ENCODE peak calls at places on chromosomes 13 and 19, in four cellular contexts. W is EL; H is activated T-helper 1 cell treated with anti-CD3 and anti-CD28 coated beads, Interleukin-2, amount 50 U/mL, for 16 hours; P is posterior cingulate gyrus. C is an unnamed sample.

GRCh38 chr19:18479964-18480723 is 41.7 kb downstream of the ELL start:
- DNase-seq in W (peak), H (no peak), P (no peak), C (no peak)

GRCh38 chr13:77767413-77767812 is 69.9 kb downstream of the SLAIN1 start:
- DNase-seq in W (no peak), H (no peak), P (no peak), C (no peak)

GRCh38 chr19:45294291-45295029 is 28.2 kb downstream of the CKM start:
- DNase-seq in W (no peak), H (no peak), P (no peak), C (no peak)

GRCh38 chr13:35789335-35790166 is 313.1 kb upstream of the MAB21L1 start:
- DNase-seq in W (peak), H (no peak), P (no peak), C (peak)

GRCh38 chr19:5480427-5480836 is 25.2 kb downstream of the ZNRF4 start:
- DNase-seq in W (peak), H (no peak), P (no peak), C (no peak)

GRCh38 chr13:111326981-111327642 is 6.7 kb downstream of the TEX29 start:
- DNase-seq in W (no peak), H (no peak), P (peak), C (no peak)

GRCh38 chr13:85698236-85698635 is 101.0 kb downstream of the SLITRK6 start:
- DNase-seq in W (no peak), H (no peak), P (no peak), C (peak)

GRCh38 chr13:31927219-31927653 is 104.3 kb upstream of the FRY start:
- DNase-seq in W (no peak), H (no peak), P (no peak), C (no peak)

GRCh38 chr19:55552206-55552605 is 6.9 kb upstream of the SBK3 start:
- DNase-seq in W (no peak), H (no peak), P (no peak), C (no peak)

GRCh38 chr13:42814868-42815267 is 33.5 kb downstream of the FAM216B start:
- DNase-seq in W (peak), H (no peak), P (no peak), C (peak)

GRCh38 chr13:109626386-109627171 is 159.8 kb downstream of the IRS2 start:
- DNase-seq in W (no peak), H (no peak), P (no peak), C (no peak)

GRCh38 chr13:105442941-105443340 is 1092.5 kb downstream of the EFNB2 start:
- DNase-seq in W (peak), H (no peak), P (no peak), C (peak)

GRCh38 chr19:46762245-46762890 is 16.1 kb upstream of the STRN4 start:
- DNase-seq in W (no peak), H (no peak), P (no peak), C (no peak)

GRCh38 chr19:33868821-33869412 is 72.2 kb downstream of the KCTD15 start:
- DNase-seq in W (peak), H (no peak), P (peak), C (peak)

GRCh38 chr13:100209857-100210580 is 121.1 kb downstream of the PCCA start:
- DNase-seq in W (peak), H (no peak), P (no peak), C (peak)

GRCh38 chr13:73665279-73665678 is 468.9 kb downstream of the KLF12 start:
- DNase-seq in W (no peak), H (no peak), P (no peak), C (no peak)

GRCh38 chr13:74132768-74133656 is 1.2 kb downstream of the KLF12 start:
- DNase-seq in W (peak), H (peak), P (peak), C (peak)

C was measured in astrocyte of the spinal cord.